ENCODE peak calls at places on chromosome 14, in ten cellular contexts. B is esophagus squamous epithelium, A is cardiac fibroblast, F is suprapubic skin, D is left ventricle myocardium inferior, V is tibial artery, N is ovary, I is Calu3, R is left lung, J is fibroblast of villous mesenchyme. Z is an unnamed sample.

GRCh38 chr14:105364100-105364708 is 34.1 kb upstream of the TEX22 start:
- DNase-seq in I (peak; percentile 32), A (peak; percentile 77), B (no peak), D (peak; percentile 38), J (peak; percentile 35), N (no peak), V (no peak), R (no peak), F (no peak), Z (no peak)

GRCh38 chr14:67483599-67484270 is 4.8 kb downstream of the TMEM229B start:
- DNase-seq in B (no peak), J (no peak), V (no peak), D (no peak), I (no peak), F (no peak), R (no peak), A (no peak), N (no peak), Z (no peak)

GRCh38 chr14:61567838-61568571 is 127.3 kb upstream of the HIF1A start:
- DNase-seq in A (peak; percentile 67), N (no peak), B (no peak), R (no peak), J (no peak), V (peak; percentile 77), F (no peak), I (no peak), D (no peak), Z (no peak)

GRCh38 chr14:34987180-34987579 is 4.4 kb downstream of the SRP54 start:
- DNase-seq in D (no peak), V (no peak), A (no peak), F (no peak), B (no peak), I (no peak), R (no peak), J (no peak), N (no peak), Z (no peak)

GRCh38 chr14:24434676-24435075 is 4.9 kb downstream of the KHNYN start:
- DNase-seq in D (no peak), J (no peak), N (no peak), B (no peak), V (no peak), A (no peak), R (no peak), I (no peak), F (no peak), Z (no peak)

GRCh38 chr14:99327050-99327449 is 55.1 kb upstream of the BCL11B start:
- DNase-seq in A (no peak), B (no peak), I (no peak), R (no peak), F (peak; percentile 26), N (no peak), D (no peak), V (no peak), J (no peak), Z (no peak)

GRCh38 chr14:69992564-69992963 is 113.3 kb downstream of the SMOC1 start:
- DNase-seq in J (no peak), I (no peak), B (no peak), V (no peak), D (no peak), A (no peak), R (no peak), F (no peak), N (no peak), Z (no peak)

GRCh38 chr14:76909266-76909665 is 83.1 kb downstream of the LRRC74A start:
- DNase-seq in I (no peak), F (no peak), V (no peak), J (no peak), R (peak; percentile 56), B (no peak), D (no peak), N (no peak), A (no peak), Z (no peak)

GRCh38 chr14:96631030-96631429 is 128.8 kb downstream of the PAPOLA start:
- DNase-seq in I (no peak), D (no peak), V (peak; percentile 46), A (no peak), N (no peak), R (no peak), F (no peak), B (no peak), J (no peak), Z (no peak)

GRCh38 chr14:96734076-96734622 is 63.0 kb upstream of the VRK1 start:
- DNase-seq in A (no peak), F (no peak), J (no peak), R (no peak), N (no peak), B (no peak), D (no peak), I (no peak), V (no peak), Z (no peak)

GRCh38 chr14:105021656-105022275 is 883 bp upstream of the CDCA4 start:
- DNase-seq in I (peak; percentile 79), J (peak; percentile 55), V (no peak), D (no peak), N (peak; percentile 37), R (peak; percentile 46), B (no peak), F (no peak), A (no peak), Z (no peak)

DNA sequence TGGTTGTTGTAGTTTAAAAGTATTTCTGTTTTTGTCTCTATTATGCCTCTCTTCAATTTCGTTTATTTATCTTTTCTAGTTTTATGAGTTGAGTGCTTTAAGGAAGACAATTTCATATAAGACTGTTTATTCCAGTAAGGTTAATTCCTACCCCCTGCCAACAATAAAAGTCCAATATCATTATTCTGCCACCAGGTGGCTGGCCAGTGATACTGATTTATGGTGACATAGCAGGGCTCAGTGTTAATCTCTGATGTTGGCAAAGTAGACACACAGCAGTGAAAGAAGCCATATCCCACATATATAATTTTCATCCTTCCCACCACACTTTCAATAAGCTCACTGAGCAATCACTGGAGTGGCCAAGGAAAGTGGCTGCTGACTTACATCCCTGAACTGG is 69.0 kb upstream of the BMP4 start:
- DNase-seq in N (no peak), J (no peak), R (no peak), B (no peak), D (no peak), A (peak; percentile 62), V (no peak), F (no peak), I (peak; percentile 44), Z (no peak)
- TF ChIP-seq CTCF in N (no peak), J (peak; percentile 46), R (no peak), B (peak; percentile 67), D (peak; percentile 53), A (peak; percentile 60), V (peak; percentile 25), F (no peak), I (peak; percentile 49), Z (peak; percentile 35)

GRCh38 chr14:45807187-45807586 is 554.2 kb upstream of the MIS18BP1 start:
- DNase-seq in R (no peak), D (no peak), N (no peak), A (no peak), J (no peak), F (no peak), I (no peak), V (no peak), B (no peak), Z (no peak)

GRCh38 chr14:45811155-45811554 is 558.2 kb upstream of the MIS18BP1 start:
- DNase-seq in V (no peak), B (no peak), J (no peak), I (no peak), F (no peak), A (no peak), N (no peak), R (no peak), D (no peak), Z (no peak)

GRCh38 chr14:45810152-45810872 is 557.3 kb upstream of the MIS18BP1 start:
- DNase-seq in D (no peak), A (no peak), R (no peak), N (no peak), F (no peak), B (no peak), V (no peak), J (no peak), I (no peak), Z (no peak)
- TF ChIP-seq CTCF in D (no peak), A (no peak), R (no peak), N (no peak), F (no peak), B (peak; percentile 39), V (no peak), J (no peak), I (no peak), Z (peak; percentile 13)

DNA sequence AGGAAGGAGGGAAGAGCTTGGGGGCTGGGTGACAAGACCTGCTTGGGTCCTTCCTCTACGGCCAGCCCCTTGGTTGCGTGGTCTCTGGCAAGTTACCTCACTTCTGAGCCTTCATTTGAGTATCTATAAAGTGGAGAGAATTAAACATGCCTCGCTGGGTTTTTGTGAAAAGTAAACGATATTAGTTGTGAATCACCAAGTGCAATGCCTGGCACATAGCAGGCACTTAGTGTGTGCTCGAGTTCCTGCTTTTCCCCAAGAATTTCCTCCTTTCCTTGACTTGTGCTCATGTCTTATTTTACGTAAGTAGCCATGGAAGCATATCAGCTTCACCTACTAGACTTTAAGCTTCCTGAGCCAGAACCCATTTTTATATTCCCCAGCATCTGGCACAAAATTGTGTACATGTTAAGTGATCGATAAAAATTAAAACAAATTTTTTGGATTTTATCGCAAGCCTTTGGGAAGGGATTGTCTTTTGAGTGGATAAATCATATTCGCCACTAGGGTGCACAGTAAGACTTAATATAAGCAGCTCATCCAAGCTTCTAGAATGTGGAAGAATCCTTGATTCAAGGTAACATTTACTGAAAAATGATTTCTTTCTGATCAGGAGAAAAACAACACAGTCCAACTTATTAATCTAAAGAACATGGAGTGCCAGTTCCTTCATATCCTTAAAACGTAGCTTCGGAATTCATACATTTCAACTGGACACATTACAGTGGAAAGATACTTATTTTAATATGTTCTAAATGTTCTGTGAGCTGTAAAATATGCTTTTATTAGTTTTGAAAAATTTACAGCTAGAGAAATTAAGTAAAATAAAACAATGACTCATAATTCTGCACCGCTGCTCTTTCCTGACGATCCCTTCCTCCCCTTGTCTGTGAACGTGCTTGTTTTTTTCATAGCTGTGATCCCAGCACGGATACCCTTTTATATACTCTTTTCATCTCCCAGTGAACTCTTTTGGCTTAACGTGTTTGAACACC is 62.0 kb downstream of the SLC25A47 start:
- DNase-seq in V (no peak), A (peak; percentile 81), I (no peak), R (no peak), B (no peak), F (no peak), D (no peak), N (no peak), J (peak; percentile 80), Z (no peak)
- TF ChIP-seq CTCF in V (peak; percentile 32), A (peak; percentile 47), I (peak; percentile 47), R (peak; percentile 47), B (peak; percentile 72), F (peak; percentile 38), D (peak; percentile 60), N (peak; percentile 25), J (peak; percentile 66), Z (peak; percentile 44)

DNA sequence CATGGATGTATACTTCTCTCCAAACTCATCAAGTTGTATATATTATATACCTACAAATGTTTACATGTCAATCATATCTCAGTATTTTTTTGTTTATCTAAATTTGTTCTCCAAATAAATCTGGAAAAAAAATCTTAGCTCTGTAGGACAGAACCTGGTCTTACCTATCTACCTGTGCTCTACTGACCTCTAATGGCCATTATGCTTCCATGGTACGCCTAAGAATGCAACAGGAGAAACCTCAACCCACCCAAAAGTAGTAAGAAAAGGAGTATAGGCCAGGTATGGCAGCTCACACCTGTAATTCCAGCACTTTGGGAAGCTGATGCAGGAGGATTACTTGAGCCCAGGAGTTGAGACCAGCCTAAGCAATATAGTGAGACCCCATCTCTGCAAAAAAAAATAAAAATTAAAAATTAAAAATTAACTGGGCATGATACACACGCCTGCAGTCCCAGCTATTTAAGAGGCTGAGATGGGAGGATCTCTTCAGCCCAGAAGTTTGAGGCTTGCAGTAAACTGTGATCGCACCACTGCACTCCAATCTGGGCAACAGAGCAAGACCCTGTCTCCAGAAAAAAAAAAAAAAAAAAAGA is 8.7 kb downstream of the OR11H4 start:
- DNase-seq in B (no peak), I (peak; percentile 10), N (no peak), D (no peak), F (no peak), R (no peak), A (peak; percentile 5), V (no peak), J (no peak), Z (no peak)
- TF ChIP-seq CTCF in B (no peak), I (no peak), N (no peak), D (no peak), F (no peak), R (no peak), A (no peak), V (no peak), J (no peak), Z (no peak)